ENCODE peak calls at places on chromosome 15, in six cellular contexts. J is central memory CD4-positive, alpha-beta T cell; W is caudate nucleus; G is Peyer's patch; U is activated CD4-positive, alpha-beta T cell treated with anti-CD3 and anti-CD28 coated beads, Interleukin-2, amount 10 ng/mL, durations not matched to agents 7 days and 5 days; B is stimulated activated CD4-positive, alpha-beta T cell treated with anti-CD3 and anti-CD28 coated beads, Interleukin-1b, Interleukin-23, amount 100 ng/mL, for 1 hour. N is an unnamed sample.

GRCh38 chr15:92322566-92323355 is 70.9 kb upstream of the ST8SIA2 start:
- DNase-seq in J (no peak), W (no peak), G (no peak), U (no peak), B (no peak), N (no peak)

GRCh38 chr15:74172751-74173544 is 562 bp upstream of the ISLR start:
- DNase-seq in J (no peak), W (no peak), G (peak; percentile 27), U (no peak), B (no peak), N (no peak)

GRCh38 chr15:99507732-99508571 is 57.8 kb upstream of the MEF2A start:
- DNase-seq in J (no peak), W (no peak), G (peak; percentile 52), U (no peak), B (no peak), N (no peak)

GRCh38 chr15:88586401-88587162 is 34.6 kb upstream of the AEN start:
- DNase-seq in J (no peak), W (no peak), G (no peak), U (no peak), B (no peak), N (no peak)

GRCh38 chr15:78320173-78320572 is 20.0 kb upstream of the CRABP1 start:
- DNase-seq in J (no peak), W (no peak), G (no peak), U (no peak), B (no peak), N (no peak)

GRCh38 chr15:28960979-28961378 is 75.2 kb downstream of the APBA2 start:
- DNase-seq in J (no peak), W (no peak), G (no peak), U (no peak), B (no peak), N (no peak)

GRCh38 chr15:76185716-76186115 is 125.6 kb downstream of the ETFA start:
- DNase-seq in J (no peak), W (no peak), G (no peak), U (peak; percentile 25), B (no peak), N (peak; percentile 71)

GRCh38 chr15:64017591-64018163 is 28.6 kb downstream of the DAPK2 start:
- DNase-seq in J (no peak), W (no peak), G (no peak), U (no peak), B (no peak), N (no peak)

GRCh38 chr15:60871731-60872130 is 357.4 kb downstream of the RORA start:
- DNase-seq in J (no peak), W (no peak), G (no peak), U (no peak), B (no peak), N (no peak)

GRCh38 chr15:53384417-53384816 is 375.0 kb downstream of the WDR72 start:
- DNase-seq in J (no peak), W (no peak), G (no peak), U (no peak), B (no peak), N (no peak)

GRCh38 chr15:75037685-75038084 is 14.3 kb downstream of the PPCDC start:
- DNase-seq in J (no peak), W (no peak), G (no peak), U (no peak), B (no peak), N (no peak)

GRCh38 chr15:50241684-50242450 is 23.7 kb downstream of the HDC start:
- DNase-seq in J (no peak), W (no peak), G (no peak), U (no peak), B (no peak), N (no peak)

GRCh38 chr15:52121896-52122295 is 9.3 kb upstream of the BCL2L10 start:
- DNase-seq in J (no peak), W (no peak), G (no peak), U (no peak), B (no peak), N (no peak)

GRCh38 chr15:91572110-91572509 is 281.4 kb upstream of the SLCO3A1 start:
- DNase-seq in J (no peak), W (no peak), G (no peak), U (no peak), B (no peak), N (no peak)

N was measured in GM13976.